ENCODE peak calls at places on chromosomes 3 and 15, in seven cellular contexts. One of them, this sample, is unnamed.

GRCh38 chr3:169410430-169410829 is 253.1 kb downstream of the MECOM start:
- DNase-seq in astrocyte of the spinal cord: no peak
- DNase-seq in lower lobe of right lung: no peak
- DNase-seq in heart left ventricle: no peak
- DNase-seq in OCI-LY7: no peak
- DNase-seq in NB4: no peak
- DNase-seq in SJCRH30: no peak
- DNase-seq in this sample: no peak

GRCh38 chr3:190076601-190077444 is 43.9 kb downstream of the P3H2 start:
- DNase-seq in NB4: no peak
- DNase-seq in SJCRH30: peak
- DNase-seq in astrocyte of the spinal cord: peak
- DNase-seq in OCI-LY7: no peak
- DNase-seq in lower lobe of right lung: no peak
- DNase-seq in heart left ventricle: peak
- DNase-seq in this sample: no peak

GRCh38 chr15:48221885-48222284 is 15.8 kb downstream of the SLC12A1 start:
- DNase-seq in OCI-LY7: no peak
- DNase-seq in heart left ventricle: no peak
- DNase-seq in lower lobe of right lung: no peak
- DNase-seq in astrocyte of the spinal cord: peak
- DNase-seq in SJCRH30: no peak
- DNase-seq in NB4: no peak
- DNase-seq in this sample: no peak

GRCh38 chr3:183114374-183114773 is 15.1 kb upstream of the MCCC1 start:
- DNase-seq in lower lobe of right lung: no peak
- DNase-seq in SJCRH30: no peak
- DNase-seq in NB4: no peak
- DNase-seq in astrocyte of the spinal cord: no peak
- DNase-seq in OCI-LY7: peak
- DNase-seq in heart left ventricle: no peak
- DNase-seq in this sample: peak

GRCh38 chr15:74642724-74643367 is 27.2 kb downstream of the CLK3 start:
- DNase-seq in SJCRH30: no peak
- DNase-seq in NB4: peak
- DNase-seq in heart left ventricle: no peak
- DNase-seq in astrocyte of the spinal cord: peak
- DNase-seq in OCI-LY7: no peak
- DNase-seq in lower lobe of right lung: no peak
- DNase-seq in this sample: no peak

GRCh38 chr3:179528786-179529185 is 33.9 kb upstream of the ACTL6A start:
- DNase-seq in SJCRH30: no peak
- DNase-seq in OCI-LY7: no peak
- DNase-seq in astrocyte of the spinal cord: peak
- DNase-seq in NB4: no peak
- DNase-seq in lower lobe of right lung: no peak
- DNase-seq in heart left ventricle: no peak
- DNase-seq in this sample: peak

GRCh38 chr3:139557041-139557440 is 17.5 kb upstream of the RBP1 start:
- DNase-seq in NB4: no peak
- DNase-seq in OCI-LY7: no peak
- DNase-seq in SJCRH30: peak
- DNase-seq in astrocyte of the spinal cord: no peak
- DNase-seq in heart left ventricle: no peak
- DNase-seq in lower lobe of right lung: no peak
- DNase-seq in this sample: no peak

GRCh38 chr3:76400141-76400540 is 614.8 kb upstream of the ZNF717 start:
- DNase-seq in SJCRH30: no peak
- DNase-seq in OCI-LY7: no peak
- DNase-seq in lower lobe of right lung: no peak
- DNase-seq in NB4: no peak
- DNase-seq in heart left ventricle: no peak
- DNase-seq in astrocyte of the spinal cord: no peak
- DNase-seq in this sample: no peak

GRCh38 chr15:67300266-67300914 is 45.8 kb downstream of the IQCH start:
- DNase-seq in astrocyte of the spinal cord: no peak
- DNase-seq in OCI-LY7: no peak
- DNase-seq in SJCRH30: no peak
- DNase-seq in lower lobe of right lung: no peak
- DNase-seq in heart left ventricle: no peak
- DNase-seq in NB4: no peak
- DNase-seq in this sample: no peak

DNA sequence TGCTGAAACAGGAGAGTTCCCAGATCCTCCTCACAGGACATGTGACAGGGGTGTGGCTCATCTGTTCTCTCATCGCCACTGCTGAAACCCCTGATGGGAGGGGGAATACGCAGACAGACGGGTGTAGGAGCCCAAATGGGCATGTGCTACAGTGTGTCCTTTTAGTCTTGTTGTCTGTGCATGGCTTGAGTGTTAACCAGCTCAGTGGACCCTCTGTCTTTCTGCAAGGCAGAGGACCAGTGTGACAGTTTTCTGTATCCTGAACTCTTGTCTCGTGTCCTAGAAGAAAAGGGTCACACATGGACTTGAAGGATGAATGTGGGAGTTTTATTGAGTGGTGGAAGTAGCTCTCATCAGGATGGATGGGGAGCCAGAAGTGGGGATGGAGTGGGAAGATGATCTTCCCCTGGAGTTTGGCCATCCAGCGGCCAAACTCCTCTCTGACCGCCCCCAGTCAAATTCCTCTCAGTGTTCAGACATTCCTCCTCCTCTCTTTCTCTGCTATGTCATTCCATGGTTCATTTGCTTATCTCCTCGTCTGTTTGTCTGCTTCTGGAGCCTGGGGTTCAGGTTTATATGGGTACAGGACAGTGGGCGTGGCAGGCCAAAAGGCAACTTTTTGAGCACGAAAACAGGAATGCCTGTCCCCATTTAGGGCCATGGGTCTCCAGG is 113.0 kb upstream of the NECTIN3 start:
- DNase-seq in heart left ventricle: no peak
- DNase-seq in SJCRH30: no peak
- DNase-seq in NB4: no peak
- DNase-seq in lower lobe of right lung: no peak
- DNase-seq in OCI-LY7: no peak
- DNase-seq in astrocyte of the spinal cord: no peak
- DNase-seq in this sample: no peak
- H3K4me3 ChIP-seq in heart left ventricle: no peak
- H3K4me3 ChIP-seq in SJCRH30: no peak
- H3K4me3 ChIP-seq in NB4: no peak
- H3K4me3 ChIP-seq in lower lobe of right lung: no peak
- H3K4me3 ChIP-seq in OCI-LY7: no peak
- H3K4me3 ChIP-seq in astrocyte of the spinal cord: no peak
- H3K4me3 ChIP-seq in this sample: no peak

DNA sequence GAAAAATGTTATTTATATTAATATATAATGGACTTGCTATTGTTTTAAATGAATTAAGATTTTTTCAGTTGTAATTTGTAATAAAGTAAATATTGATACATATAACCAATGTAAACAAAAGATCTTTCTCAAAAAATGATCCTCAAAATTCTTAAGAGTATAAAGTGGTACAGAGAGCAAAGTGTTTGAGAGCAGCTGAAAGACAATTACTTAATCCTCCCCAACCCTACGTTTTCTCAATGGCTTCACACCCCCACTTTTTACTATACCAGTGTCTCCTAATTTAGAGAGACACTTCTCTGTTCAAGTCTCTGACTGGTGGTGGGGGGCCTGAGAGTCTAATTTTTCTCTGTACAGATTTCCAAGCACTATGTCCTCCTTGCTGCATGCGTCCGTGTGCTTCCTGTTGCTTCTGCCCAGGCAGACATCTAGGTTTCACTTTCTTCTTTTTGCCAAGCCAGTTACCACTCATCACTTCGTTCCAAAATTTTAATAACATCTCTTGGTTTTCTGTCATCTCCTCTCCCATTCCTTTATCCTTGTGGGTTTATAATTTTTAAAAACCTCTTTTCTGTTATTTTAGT is 276.3 kb upstream of the DNAJC19 start:
- DNase-seq in lower lobe of right lung: no peak
- DNase-seq in astrocyte of the spinal cord: peak
- DNase-seq in NB4: peak
- DNase-seq in heart left ventricle: no peak
- DNase-seq in OCI-LY7: peak
- DNase-seq in SJCRH30: no peak
- DNase-seq in this sample: peak
- H3K4me3 ChIP-seq in lower lobe of right lung: peak
- H3K4me3 ChIP-seq in astrocyte of the spinal cord: peak
- H3K4me3 ChIP-seq in NB4: peak
- H3K4me3 ChIP-seq in heart left ventricle: no peak
- H3K4me3 ChIP-seq in OCI-LY7: peak
- H3K4me3 ChIP-seq in SJCRH30: no peak
- H3K4me3 ChIP-seq in this sample: peak

DNA sequence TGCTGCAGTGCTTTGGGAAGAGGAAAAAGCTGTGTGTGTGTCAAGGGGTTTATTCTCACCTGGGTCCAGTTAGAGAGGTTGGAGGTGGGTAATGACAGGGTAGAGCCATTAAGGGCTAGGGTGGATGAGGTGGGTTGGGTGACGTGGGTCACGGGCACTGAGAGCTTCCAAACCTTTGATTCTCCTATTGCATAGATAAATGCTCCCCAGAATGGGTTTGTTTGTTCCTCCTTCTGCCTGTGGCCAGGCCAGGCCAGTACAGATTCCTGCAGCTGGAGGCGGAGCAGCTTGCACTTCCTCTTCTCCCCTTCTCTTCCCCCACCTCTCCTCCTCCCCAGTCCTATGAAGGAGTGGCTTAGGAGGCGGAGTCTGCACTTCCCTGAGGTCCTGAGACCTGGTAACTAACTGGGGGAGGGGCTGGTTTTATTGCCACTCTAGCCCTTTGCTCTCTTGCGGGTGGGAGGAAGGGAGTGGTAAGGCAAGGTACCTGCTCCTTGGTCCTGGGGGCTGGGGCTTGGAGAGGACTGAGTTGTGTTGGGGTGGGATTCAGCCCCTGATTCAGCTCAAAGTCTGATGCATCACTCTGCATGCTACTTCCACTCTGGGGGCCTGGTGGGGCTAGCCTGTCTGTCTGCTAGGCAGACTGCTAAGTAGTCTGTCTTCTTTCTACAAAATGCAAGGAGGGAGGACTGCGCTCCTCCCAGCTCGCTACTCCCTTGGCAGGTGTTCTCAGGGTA is 3.5 kb downstream of the SPINT1 start:
- DNase-seq in astrocyte of the spinal cord: no peak
- DNase-seq in OCI-LY7: peak
- DNase-seq in NB4: peak
- DNase-seq in SJCRH30: peak
- DNase-seq in lower lobe of right lung: peak
- DNase-seq in heart left ventricle: peak
- DNase-seq in this sample: peak
- H3K4me3 ChIP-seq in astrocyte of the spinal cord: no peak
- H3K4me3 ChIP-seq in OCI-LY7: peak
- H3K4me3 ChIP-seq in NB4: peak
- H3K4me3 ChIP-seq in SJCRH30: no peak
- H3K4me3 ChIP-seq in lower lobe of right lung: peak
- H3K4me3 ChIP-seq in heart left ventricle: no peak
- H3K4me3 ChIP-seq in this sample: no peak

GRCh38 chr3:157091096-157091833 is 68.7 kb downstream of the CCNL1 start:
- DNase-seq in astrocyte of the spinal cord: no peak
- DNase-seq in NB4: no peak
- DNase-seq in heart left ventricle: no peak
- DNase-seq in OCI-LY7: no peak
- DNase-seq in lower lobe of right lung: no peak
- DNase-seq in SJCRH30: no peak
- DNase-seq in this sample: peak

GRCh38 chr3:157087398-157088132 is 72.4 kb downstream of the CCNL1 start:
- DNase-seq in heart left ventricle: no peak
- DNase-seq in SJCRH30: no peak
- DNase-seq in astrocyte of the spinal cord: no peak
- DNase-seq in lower lobe of right lung: no peak
- DNase-seq in OCI-LY7: no peak
- DNase-seq in NB4: no peak
- DNase-seq in this sample: no peak

GRCh38 chr3:157088133-157088488 is 71.8 kb downstream of the CCNL1 start:
- DNase-seq in SJCRH30: no peak
- DNase-seq in heart left ventricle: no peak
- DNase-seq in OCI-LY7: no peak
- DNase-seq in NB4: no peak
- DNase-seq in astrocyte of the spinal cord: no peak
- DNase-seq in lower lobe of right lung: no peak
- DNase-seq in this sample: no peak

GRCh38 chr3:157088506-157089454 is 71.2 kb downstream of the CCNL1 start:
- DNase-seq in OCI-LY7: peak
- DNase-seq in NB4: peak
- DNase-seq in astrocyte of the spinal cord: peak
- DNase-seq in lower lobe of right lung: peak
- DNase-seq in heart left ventricle: peak
- DNase-seq in SJCRH30: peak
- DNase-seq in this sample: peak

GRCh38 chr3:157089455-157090221 is 70.3 kb downstream of the CCNL1 start:
- DNase-seq in OCI-LY7: no peak
- DNase-seq in lower lobe of right lung: peak
- DNase-seq in NB4: no peak
- DNase-seq in astrocyte of the spinal cord: no peak
- DNase-seq in SJCRH30: no peak
- DNase-seq in heart left ventricle: peak
- DNase-seq in this sample: peak
- H3K4me3 ChIP-seq in OCI-LY7: peak
- H3K4me3 ChIP-seq in lower lobe of right lung: peak
- H3K4me3 ChIP-seq in NB4: no peak
- H3K4me3 ChIP-seq in astrocyte of the spinal cord: no peak
- H3K4me3 ChIP-seq in SJCRH30: peak
- H3K4me3 ChIP-seq in heart left ventricle: peak
- H3K4me3 ChIP-seq in this sample: peak

DNA sequence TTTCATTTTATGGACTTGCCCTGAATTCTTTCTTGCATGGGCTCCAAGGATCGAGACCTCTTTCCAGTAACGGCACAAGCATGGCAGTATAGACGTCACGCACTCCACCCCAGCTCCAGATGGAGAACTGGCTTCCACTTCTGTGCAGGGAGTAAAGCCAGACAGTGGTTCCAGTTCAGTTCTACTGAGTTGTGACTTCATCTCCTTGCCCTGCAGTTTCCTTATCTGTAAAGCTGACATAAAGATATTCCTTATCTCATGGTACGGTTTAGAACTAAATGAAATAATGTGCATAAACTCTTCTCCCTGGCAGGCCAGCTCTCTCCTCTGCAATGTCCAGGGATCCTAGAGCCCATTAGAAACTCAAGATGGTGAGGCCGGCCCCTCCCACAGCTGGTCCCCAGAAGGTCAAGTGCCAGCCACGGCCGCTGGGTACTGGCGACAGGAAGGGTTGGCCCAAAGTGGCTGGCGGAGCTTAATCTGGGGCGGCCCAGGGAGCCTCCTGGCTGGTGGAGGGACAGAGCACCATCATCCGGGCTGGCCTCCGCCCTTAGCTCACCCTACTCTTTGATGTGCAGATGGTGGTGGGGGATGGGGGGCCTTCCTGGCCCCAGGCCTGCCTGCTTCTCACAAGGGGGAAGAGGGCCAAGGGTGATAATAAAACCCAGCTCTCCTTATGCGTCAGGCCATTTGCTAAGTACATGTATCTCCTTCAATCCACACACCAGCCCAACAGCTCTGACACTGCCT is 7.2 kb downstream of the MESP2 start:
- DNase-seq in SJCRH30: no peak
- DNase-seq in OCI-LY7: no peak
- DNase-seq in astrocyte of the spinal cord: peak
- DNase-seq in lower lobe of right lung: no peak
- DNase-seq in heart left ventricle: no peak
- DNase-seq in NB4: peak
- DNase-seq in this sample: no peak
- H3K4me3 ChIP-seq in SJCRH30: no peak
- H3K4me3 ChIP-seq in OCI-LY7: no peak
- H3K4me3 ChIP-seq in astrocyte of the spinal cord: no peak
- H3K4me3 ChIP-seq in lower lobe of right lung: no peak
- H3K4me3 ChIP-seq in heart left ventricle: no peak
- H3K4me3 ChIP-seq in NB4: no peak
- H3K4me3 ChIP-seq in this sample: no peak